ENCODE peak calls at places on chromosome 4, in five cellular contexts. K is A549, C is left ventricle myocardium inferior, B is renal cortical epithelial cell, R is iris pigment epithelial cell. Y is an unnamed sample.
A peak's percentile ranks its signal among the peaks of the same experiment; 100 is the strongest.

GRCh38 chr4:165814256-165815010 is 58.6 kb upstream of the TLL1 start:
- DNase-seq in K (no peak), R (peak; percentile 30), C (no peak), B (peak; percentile 88), Y (no peak)

GRCh38 chr4:14743172-14743571 is 259.1 kb upstream of the CPEB2 start:
- DNase-seq in B (no peak), C (no peak), R (no peak), K (no peak), Y (no peak)

GRCh38 chr4:185254434-185254833 is 45.0 kb downstream of the SNX25 start:
- DNase-seq in C (no peak), B (peak; percentile 61), K (no peak), R (peak; percentile 96), Y (no peak)

GRCh38 chr4:110296892-110297291 is 98.5 kb upstream of the ELOVL6 start:
- DNase-seq in B (no peak), C (no peak), R (no peak), K (no peak), Y (no peak)

GRCh38 chr4:7814451-7814850 is 125.2 kb downstream of the AFAP1 start:
- DNase-seq in B (no peak), C (no peak), K (no peak), R (no peak), Y (no peak)

GRCh38 chr4:165355900-165356300 is 22.9 kb upstream of the CPE start:
- DNase-seq in K (peak; percentile 29), R (peak; percentile 37), C (no peak), B (peak; percentile 57), Y (no peak)

GRCh38 chr4:73648478-73648877 is 28.2 kb upstream of the RASSF6 start:
- DNase-seq in K (no peak), B (no peak), R (no peak), C (no peak), Y (no peak)

GRCh38 chr4:10117424-10118354 is 1.1 kb upstream of the WDR1 start:
- DNase-seq in K (no peak), R (no peak), C (no peak), B (peak; percentile 58), Y (peak; percentile 58)

GRCh38 chr4:23856630-23857029 is 33.2 kb downstream of the PPARGC1A start:
- DNase-seq in B (peak; percentile 64), R (no peak), K (no peak), C (peak; percentile 27), Y (no peak)

GRCh38 chr4:127410201-127410600 is 222.6 kb upstream of the INTU start:
- DNase-seq in B (no peak), K (no peak), C (no peak), R (no peak), Y (no peak)

GRCh38 chr4:109921384-109921808 is 8.7 kb downstream of the EGF start:
- DNase-seq in R (peak; percentile 82), C (no peak), B (peak; percentile 99), K (peak; percentile 83), Y (no peak)

GRCh38 chr4:99362768-99363167 is 10.2 kb upstream of the ADH1C start:
- DNase-seq in B (no peak), K (no peak), R (no peak), C (no peak), Y (no peak)

GRCh38 chr4:185837415-185838103 is 25.6 kb upstream of the SORBS2 start:
- DNase-seq in K (no peak), R (no peak), B (no peak), C (no peak), Y (no peak)

GRCh38 chr4:128862608-128863313 is 53.3 kb downstream of the JADE1 start:
- DNase-seq in C (no peak), R (peak; percentile 57), B (no peak), K (peak; percentile 16), Y (no peak)

GRCh38 chr4:113355550-113356371 is 306.3 kb downstream of the ANK2 start:
- DNase-seq in B (peak; percentile 68), C (peak; percentile 22), R (peak; percentile 86), K (no peak), Y (no peak)

GRCh38 chr4:15755321-15755750 is 22.8 kb upstream of the CD38 start:
- DNase-seq in K (no peak), B (peak; percentile 45), C (no peak), R (peak; percentile 87), Y (no peak)

GRCh38 chr4:14155803-14156202 is 528.3 kb upstream of the BOD1L1 start:
- DNase-seq in R (no peak), B (no peak), K (no peak), C (no peak), Y (no peak)

GRCh38 chr4:181143241-181143854 is 1099.9 kb upstream of the TENM3 start:
- DNase-seq in B (peak; percentile 54), C (peak; percentile 64), R (peak; percentile 66), K (peak; percentile 61), Y (peak; percentile 82)

GRCh38 chr4:173039617-173040176 is 128.9 kb upstream of the GALNT7 start:
- DNase-seq in C (no peak), R (no peak), B (no peak), K (no peak), Y (no peak)

GRCh38 chr4:36502350-36502749 is 220.9 kb downstream of the DTHD1 start:
- DNase-seq in R (no peak), K (no peak), B (no peak), C (no peak), Y (no peak)

GRCh38 chr4:129455462-129455861 is 359.5 kb downstream of the C4orf33 start:
- DNase-seq in C (no peak), K (no peak), R (no peak), B (no peak), Y (no peak)

GRCh38 chr4:73007526-73008100 is 61.9 kb downstream of the COX18 start:
- DNase-seq in B (no peak), C (no peak), K (no peak), R (peak; percentile 1), Y (no peak)

GRCh38 chr4:32985256-32985655 is 2265.1 kb downstream of the PCDH7 start:
- DNase-seq in R (peak; percentile 29), K (no peak), B (peak; percentile 20), C (no peak), Y (no peak)

GRCh38 chr4:89000844-89001360 is 56.1 kb downstream of the FAM13A start:
- DNase-seq in R (peak; percentile 79), B (peak; percentile 59), K (peak; percentile 60), C (no peak), Y (no peak)

GRCh38 chr4:121091941-121092340 is 19.6 kb upstream of the NDNF start:
- DNase-seq in K (no peak), C (no peak), B (no peak), R (no peak), Y (no peak)

GRCh38 chr4:23815351-23815750 is 74.5 kb downstream of the PPARGC1A start:
- DNase-seq in K (no peak), R (no peak), C (no peak), B (peak; percentile 16), Y (no peak)

GRCh38 chr4:86387013-86387412 is 27.2 kb upstream of the MAPK10 start:
- DNase-seq in C (no peak), K (no peak), R (no peak), B (no peak), Y (no peak)

GRCh38 chr4:122364700-122365404 is 14.0 kb upstream of the ADAD1 start:
- DNase-seq in R (no peak), K (peak; percentile 3), B (no peak), C (no peak), Y (no peak)

GRCh38 chr4:2843909-2844584 is 403 bp downstream of the ADD1 start:
- DNase-seq in R (no peak), K (peak; percentile 15), C (peak; percentile 61), B (no peak), Y (peak; percentile 33)

GRCh38 chr4:88159137-88159725 is 792 bp upstream of the ABCG2 start:
- DNase-seq in K (peak; percentile 80), C (no peak), R (no peak), B (no peak), Y (no peak)

GRCh38 chr4:1297023-1297395 is 7.3 kb downstream of the MAEA start:
- DNase-seq in C (no peak), B (no peak), K (no peak), R (no peak), Y (no peak)

GRCh38 chr4:69054578-69055200 is 41.6 kb upstream of the UGT2B7 start:
- DNase-seq in C (no peak), R (peak; percentile 91), B (peak; percentile 94), K (peak; percentile 63), Y (no peak)

GRCh38 chr4:10810411-10810810 is 125.8 kb upstream of the CLNK start:
- DNase-seq in C (no peak), R (no peak), K (no peak), B (no peak), Y (no peak)

GRCh38 chr4:140308366-140309123 is 64.9 kb upstream of the SCOC start:
- DNase-seq in B (no peak), C (peak; percentile 66), K (peak; percentile 14), R (peak; percentile 68), Y (peak; percentile 60)

GRCh38 chr4:105399535-105400161 is 74.2 kb downstream of the PPA2 start:
- DNase-seq in K (peak; percentile 13), B (peak; percentile 65), C (no peak), R (peak; percentile 94), Y (no peak)